ENCODE peak calls at places on chromosomes 1 and 21, in five cellular contexts. One of them, this sample, is unnamed.

GRCh38 chr1:102628008-102628736 is 480.1 kb downstream of the COL11A1 start:
- DNase-seq in PC-9: no peak
- DNase-seq in left lung: no peak
- DNase-seq in HepG2: peak; percentile 1
- DNase-seq in body of pancreas: no peak
- DNase-seq in this sample: no peak

GRCh38 chr1:3544050-3544977 is 67.0 kb downstream of the MEGF6 start:
- DNase-seq in PC-9: no peak
- DNase-seq in body of pancreas: no peak
- DNase-seq in HepG2: no peak
- DNase-seq in left lung: no peak
- DNase-seq in this sample: no peak

GRCh38 chr1:95518310-95518709 is 284.3 kb downstream of the RWDD3 start:
- DNase-seq in left lung: no peak
- DNase-seq in body of pancreas: no peak
- DNase-seq in HepG2: no peak
- DNase-seq in PC-9: no peak
- DNase-seq in this sample: no peak

GRCh38 chr1:211017066-211017691 is 116.8 kb downstream of the KCNH1 start:
- DNase-seq in HepG2: peak; percentile 8
- DNase-seq in body of pancreas: no peak
- DNase-seq in left lung: no peak
- DNase-seq in PC-9: no peak
- DNase-seq in this sample: no peak

GRCh38 chr1:84877592-84877991 is 15.4 kb downstream of the LPAR3 start:
- DNase-seq in HepG2: no peak
- DNase-seq in body of pancreas: no peak
- DNase-seq in left lung: no peak
- DNase-seq in PC-9: no peak
- DNase-seq in this sample: no peak

GRCh38 chr1:24830680-24831272 is 85.5 kb downstream of the CLIC4 start:
- DNase-seq in HepG2: peak; percentile 62
- DNase-seq in PC-9: peak; percentile 54
- DNase-seq in body of pancreas: no peak
- DNase-seq in left lung: no peak
- DNase-seq in this sample: no peak

GRCh38 chr1:89910780-89911179 is 84.1 kb upstream of the ZNF326 start:
- DNase-seq in PC-9: peak; percentile 99
- DNase-seq in HepG2: no peak
- DNase-seq in body of pancreas: no peak
- DNase-seq in left lung: no peak
- DNase-seq in this sample: no peak

GRCh38 chr1:59670662-59671061 is 144.1 kb upstream of the HOOK1 start:
- DNase-seq in HepG2: no peak
- DNase-seq in PC-9: no peak
- DNase-seq in left lung: no peak
- DNase-seq in body of pancreas: no peak
- DNase-seq in this sample: no peak

GRCh38 chr1:101288491-101288944 is 51.7 kb downstream of the S1PR1 start:
- DNase-seq in left lung: no peak
- DNase-seq in HepG2: peak; percentile 88
- DNase-seq in body of pancreas: peak; percentile 76
- DNase-seq in PC-9: peak; percentile 95
- DNase-seq in this sample: peak; percentile 75

GRCh38 chr1:47179988-47180563 is 9.8 kb downstream of the PDZK1IP1 start:
- DNase-seq in HepG2: no peak
- DNase-seq in PC-9: no peak
- DNase-seq in body of pancreas: peak; percentile 34
- DNase-seq in left lung: no peak
- DNase-seq in this sample: no peak

GRCh38 chr1:166479052-166479631 is 312.3 kb upstream of the FAM78B start:
- DNase-seq in PC-9: no peak
- DNase-seq in body of pancreas: peak; percentile 70
- DNase-seq in left lung: no peak
- DNase-seq in HepG2: peak; percentile 30
- DNase-seq in this sample: peak; percentile 28

GRCh38 chr1:241336335-241336734 is 20.7 kb downstream of the RGS7 start:
- DNase-seq in body of pancreas: no peak
- DNase-seq in left lung: no peak
- DNase-seq in HepG2: no peak
- DNase-seq in PC-9: no peak
- DNase-seq in this sample: no peak

GRCh38 chr1:151915066-151915686 is 5.9 kb upstream of the THEM4 start:
- DNase-seq in body of pancreas: no peak
- DNase-seq in PC-9: peak; percentile 55
- DNase-seq in HepG2: no peak
- DNase-seq in left lung: no peak
- DNase-seq in this sample: no peak

GRCh38 chr1:12006167-12006921 is 13.0 kb upstream of the MIIP start:
- DNase-seq in HepG2: no peak
- DNase-seq in PC-9: no peak
- DNase-seq in left lung: no peak
- DNase-seq in body of pancreas: no peak
- DNase-seq in this sample: no peak

GRCh38 chr1:205041998-205042910 is 758 bp upstream of the CNTN2 start:
- DNase-seq in HepG2: no peak
- DNase-seq in left lung: peak; percentile 65
- DNase-seq in PC-9: no peak
- DNase-seq in body of pancreas: no peak
- DNase-seq in this sample: no peak

GRCh38 chr1:236144446-236145150 is 2.3 kb downstream of the GPR137B start:
- DNase-seq in HepG2: no peak
- DNase-seq in body of pancreas: no peak
- DNase-seq in left lung: no peak
- DNase-seq in PC-9: no peak
- DNase-seq in this sample: no peak

GRCh38 chr1:8134546-8135235 is 108.6 kb upstream of the ERRFI1 start:
- DNase-seq in body of pancreas: no peak
- DNase-seq in PC-9: no peak
- DNase-seq in left lung: no peak
- DNase-seq in HepG2: no peak
- DNase-seq in this sample: no peak

GRCh38 chr1:222454782-222455181 is 93.1 kb downstream of the HHIPL2 start:
- DNase-seq in HepG2: no peak
- DNase-seq in PC-9: no peak
- DNase-seq in left lung: no peak
- DNase-seq in body of pancreas: no peak
- DNase-seq in this sample: no peak

GRCh38 chr1:169193191-169193850 is 86.8 kb downstream of the ATP1B1 start:
- DNase-seq in HepG2: no peak
- DNase-seq in body of pancreas: peak; percentile 58
- DNase-seq in left lung: no peak
- DNase-seq in PC-9: no peak
- DNase-seq in this sample: peak; percentile 34

GRCh38 chr21:43874085-43874785 is 9.2 kb downstream of the AGPAT3 start:
- DNase-seq in HepG2: no peak
- DNase-seq in left lung: no peak
- DNase-seq in PC-9: no peak
- DNase-seq in body of pancreas: no peak
- DNase-seq in this sample: no peak

GRCh38 chr1:100009458-100009857 is 39.7 kb downstream of the SLC35A3 start:
- DNase-seq in left lung: no peak
- DNase-seq in PC-9: no peak
- DNase-seq in HepG2: no peak
- DNase-seq in body of pancreas: no peak
- DNase-seq in this sample: no peak

GRCh38 chr1:41811978-41812852 is 106.5 kb downstream of the HIVEP3 start:
- DNase-seq in body of pancreas: peak; percentile 69
- DNase-seq in HepG2: peak; percentile 14
- DNase-seq in left lung: no peak
- DNase-seq in PC-9: peak; percentile 63
- DNase-seq in this sample: peak; percentile 44

GRCh38 chr1:176187001-176187400 is 20.1 kb downstream of the COP1 start:
- DNase-seq in HepG2: no peak
- DNase-seq in PC-9: no peak
- DNase-seq in left lung: no peak
- DNase-seq in body of pancreas: no peak
- DNase-seq in this sample: no peak

GRCh38 chr1:241842565-241842964 is 5.4 kb upstream of the EXO1 start:
- DNase-seq in body of pancreas: no peak
- DNase-seq in HepG2: no peak
- DNase-seq in left lung: no peak
- DNase-seq in PC-9: no peak
- DNase-seq in this sample: no peak

GRCh38 chr1:195495720-195496635 is 1112.3 kb downstream of the KCNT2 start:
- DNase-seq in PC-9: no peak
- DNase-seq in HepG2: no peak
- DNase-seq in body of pancreas: no peak
- DNase-seq in left lung: no peak
- DNase-seq in this sample: no peak

GRCh38 chr1:24071941-24072340 is 40.0 kb downstream of the MYOM3 start:
- DNase-seq in PC-9: no peak
- DNase-seq in HepG2: no peak
- DNase-seq in body of pancreas: no peak
- DNase-seq in left lung: peak; percentile 16
- DNase-seq in this sample: no peak

GRCh38 chr21:38223893-38224540 is 32.8 kb upstream of the KCNJ15 start:
- DNase-seq in left lung: no peak
- DNase-seq in HepG2: no peak
- DNase-seq in body of pancreas: no peak
- DNase-seq in PC-9: no peak
- DNase-seq in this sample: no peak

GRCh38 chr1:171740356-171740863 is 1.5 kb downstream of the VAMP4 start:
- DNase-seq in PC-9: no peak
- DNase-seq in HepG2: no peak
- DNase-seq in body of pancreas: no peak
- DNase-seq in left lung: no peak
- DNase-seq in this sample: no peak

GRCh38 chr21:27805696-27806095 is 838.8 kb upstream of the ADAMTS5 start:
- DNase-seq in PC-9: no peak
- DNase-seq in HepG2: no peak
- DNase-seq in left lung: no peak
- DNase-seq in body of pancreas: no peak
- DNase-seq in this sample: no peak

GRCh38 chr1:66495490-66495889 is 38.5 kb upstream of the SGIP1 start:
- DNase-seq in HepG2: no peak
- DNase-seq in PC-9: no peak
- DNase-seq in left lung: no peak
- DNase-seq in body of pancreas: no peak
- DNase-seq in this sample: no peak

GRCh38 chr1:40749817-40750216 is 33.8 kb upstream of the KCNQ4 start:
- DNase-seq in body of pancreas: no peak
- DNase-seq in PC-9: no peak
- DNase-seq in left lung: no peak
- DNase-seq in HepG2: no peak
- DNase-seq in this sample: no peak

DNA sequence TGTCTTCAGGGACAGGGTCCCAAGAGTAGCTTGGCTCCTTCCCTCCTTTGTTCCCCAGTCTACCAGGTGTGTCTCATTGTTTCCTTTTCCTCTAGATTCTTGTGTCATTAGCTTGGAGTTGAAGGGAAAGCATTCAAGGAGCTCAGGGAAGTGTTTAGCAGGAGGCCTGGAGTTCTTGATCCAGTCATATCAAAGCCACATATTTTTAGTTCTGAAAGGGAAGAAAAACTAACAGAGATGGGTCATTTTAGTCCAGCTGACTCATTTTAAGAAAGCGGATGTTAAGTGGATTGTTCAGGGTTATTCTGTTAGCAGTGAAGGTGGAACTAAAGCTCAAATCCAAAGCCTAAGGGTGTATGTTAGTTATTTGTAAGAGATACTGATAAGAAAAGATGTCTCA is 720 bp downstream of the C1orf54 start:
- DNase-seq in HepG2: no peak
- DNase-seq in left lung: no peak
- DNase-seq in body of pancreas: no peak
- DNase-seq in PC-9: no peak
- DNase-seq in this sample: no peak
- H3K27ac ChIP-seq in HepG2: no peak overlapping the region
- H3K27ac ChIP-seq in left lung: peak overlapping the region; percentile 6
- H3K27ac ChIP-seq in body of pancreas: no peak overlapping the region
- H3K27ac ChIP-seq in PC-9: no peak overlapping the region
- H3K27ac ChIP-seq in this sample: peak overlapping the region; percentile 80

GRCh38 chr1:156475568-156476500 is 24.7 kb downstream of the MEF2D start:
- DNase-seq in PC-9: peak; percentile 18
- DNase-seq in HepG2: peak; percentile 34
- DNase-seq in body of pancreas: peak; percentile 88
- DNase-seq in left lung: no peak
- DNase-seq in this sample: peak; percentile 77

GRCh38 chr1:156479093-156480014 is 21.2 kb downstream of the MEF2D start:
- DNase-seq in PC-9: peak; percentile 19
- DNase-seq in HepG2: no peak
- DNase-seq in left lung: no peak
- DNase-seq in body of pancreas: no peak
- DNase-seq in this sample: no peak

GRCh38 chr1:156478250-156478627 is 22.3 kb downstream of the MEF2D start:
- DNase-seq in PC-9: peak; percentile 25
- DNase-seq in body of pancreas: no peak
- DNase-seq in HepG2: no peak
- DNase-seq in left lung: no peak
- DNase-seq in this sample: no peak

GRCh38 chr1:156476501-156477298 is 23.9 kb downstream of the MEF2D start:
- DNase-seq in HepG2: peak; percentile 45
- DNase-seq in PC-9: peak; percentile 23
- DNase-seq in body of pancreas: no peak
- DNase-seq in left lung: no peak
- DNase-seq in this sample: no peak

GRCh38 chr1:156477526-156478249 is 22.9 kb downstream of the MEF2D start:
- DNase-seq in HepG2: no peak
- DNase-seq in left lung: no peak
- DNase-seq in body of pancreas: peak; percentile 59
- DNase-seq in PC-9: peak; percentile 27
- DNase-seq in this sample: no peak
- H3K4me1 ChIP-seq in HepG2: peaks cover 47% of the 10 kb centered on the region
- H3K4me1 ChIP-seq in left lung: no peaks in the 10 kb centered on the region
- H3K4me1 ChIP-seq in body of pancreas: peaks cover 53% of the 10 kb centered on the region
- H3K4me1 ChIP-seq in PC-9: peaks cover 22% of the 10 kb centered on the region
- H3K4me1 ChIP-seq in this sample: peaks cover 99% of the 10 kb centered on the region

GRCh38 chr1:38815903-38816627 is 43.5 kb downstream of the RRAGC start:
- DNase-seq in left lung: no peak
- DNase-seq in PC-9: no peak
- DNase-seq in HepG2: no peak
- DNase-seq in body of pancreas: no peak
- DNase-seq in this sample: no peak
- TF ChIP-seq CTCF in left lung: no peak
- TF ChIP-seq CTCF in PC-9: no peak
- TF ChIP-seq CTCF in HepG2: no peak
- TF ChIP-seq CTCF in body of pancreas: no peak
- TF ChIP-seq CTCF in this sample: no peak

GRCh38 chr1:20282544-20282943 is 8.1 kb upstream of the VWA5B1 start:
- DNase-seq in PC-9: no peak
- DNase-seq in HepG2: no peak
- DNase-seq in left lung: no peak
- DNase-seq in body of pancreas: no peak
- DNase-seq in this sample: no peak

GRCh38 chr1:20285510-20285909 is 5.2 kb upstream of the VWA5B1 start:
- DNase-seq in body of pancreas: no peak
- DNase-seq in PC-9: no peak
- DNase-seq in HepG2: no peak
- DNase-seq in left lung: no peak
- DNase-seq in this sample: no peak

GRCh38 chr1:20281801-20282200 is 8.9 kb upstream of the VWA5B1 start:
- DNase-seq in body of pancreas: no peak
- DNase-seq in HepG2: no peak
- DNase-seq in left lung: no peak
- DNase-seq in PC-9: peak; percentile 56
- DNase-seq in this sample: no peak

GRCh38 chr1:20284625-20285024 is 6.0 kb upstream of the VWA5B1 start:
- DNase-seq in HepG2: no peak
- DNase-seq in PC-9: no peak
- DNase-seq in body of pancreas: no peak
- DNase-seq in left lung: no peak
- DNase-seq in this sample: no peak

GRCh38 chr1:20284046-20284445 is 6.6 kb upstream of the VWA5B1 start:
- DNase-seq in HepG2: no peak
- DNase-seq in left lung: no peak
- DNase-seq in PC-9: no peak
- DNase-seq in body of pancreas: no peak
- DNase-seq in this sample: no peak
- H3K27ac ChIP-seq in HepG2: no peak overlapping the region
- H3K27ac ChIP-seq in left lung: no peak overlapping the region
- H3K27ac ChIP-seq in PC-9: no peak overlapping the region
- H3K27ac ChIP-seq in body of pancreas: no peak overlapping the region
- H3K27ac ChIP-seq in this sample: no peak overlapping the region

This sample was measured in heart right ventricle.